ENCODE peak calls at places on chromosomes 4 and X, in ten cellular contexts. G, A, J, T, F, M, H, V, Y and X are unnamed samples. For H3K4me1, the result is how much of the 10 kb centered on the place peaks cover.

GRCh38 chr4:1551211-1551610 is 132.9 kb downstream of the FAM53A start:
- DNase-seq in A (no peak), V (no peak), Y (no peak), T (no peak), M (no peak), H (no peak), G (no peak), F (no peak), J (no peak), X (no peak)

GRCh38 chr4:105978684-105979296 is 83.5 kb downstream of the NPNT start:
- DNase-seq in H (no peak), F (peak), A (peak), T (peak), M (no peak), V (no peak), J (no peak), Y (no peak), G (no peak), X (no peak)

GRCh38 chr4:175325230-175325629 is 407.1 kb downstream of the ADAM29 start:
- DNase-seq in V (no peak), F (no peak), A (no peak), M (no peak), Y (no peak), T (no peak), H (no peak), G (no peak), J (no peak), X (no peak)

GRCh38 chr4:33193109-33193508 is 2472.9 kb downstream of the PCDH7 start:
- DNase-seq in A (no peak), H (no peak), J (no peak), F (no peak), V (no peak), T (no peak), M (no peak), Y (no peak), G (no peak), X (no peak)

GRCh38 chr4:16082038-16082423 is 1.8 kb downstream of the PROM1 start:
- DNase-seq in A (no peak), H (no peak), Y (no peak), J (no peak), T (no peak), G (no peak), M (no peak), V (no peak), F (no peak), X (no peak)

GRCh38 chrX:150577174-150577573 is 8.8 kb downstream of the MTM1 start:
- DNase-seq in J (no peak), G (no peak), V (no peak), H (no peak), M (no peak), T (no peak), Y (no peak), A (no peak), F (no peak), X (no peak)

GRCh38 chr4:53960843-53961242 is 103.6 kb downstream of the CHIC2 start:
- DNase-seq in H (no peak), Y (no peak), J (no peak), G (no peak), F (no peak), A (no peak), M (no peak), V (no peak), T (no peak), X (no peak)

GRCh38 chr4:54902261-54902660 is 223.1 kb downstream of the KDR start:
- DNase-seq in H (no peak), J (no peak), F (peak), G (no peak), V (no peak), Y (no peak), M (no peak), T (no peak), A (no peak), X (no peak)

GRCh38 chr4:76811604-76812412 is 86.1 kb downstream of the SOWAHB start:
- DNase-seq in Y (peak), J (peak), V (no peak), T (peak), G (no peak), M (no peak), H (peak), F (peak), A (no peak), X (no peak)

GRCh38 chr4:123554819-123555499 is 158.4 kb downstream of the SPRY1 start:
- DNase-seq in V (no peak), T (no peak), H (no peak), J (no peak), F (peak), A (no peak), G (no peak), Y (no peak), M (no peak), X (no peak)

GRCh38 chrX:38055170-38055847 is 49.0 kb downstream of the SYTL5 start:
- DNase-seq in V (no peak), M (no peak), T (no peak), F (peak), A (no peak), H (no peak), J (no peak), Y (no peak), G (no peak), X (no peak)

GRCh38 chr4:66475596-66475995 is 805.3 kb upstream of the EPHA5 start:
- DNase-seq in Y (no peak), F (peak), H (no peak), J (no peak), V (no peak), T (no peak), G (no peak), A (no peak), M (peak), X (no peak)

GRCh38 chrX:110741213-110741796 is 54.3 kb downstream of the CHRDL1 start:
- DNase-seq in H (no peak), M (no peak), F (peak), Y (no peak), J (peak), V (no peak), T (no peak), A (no peak), G (no peak), X (no peak)
- H3K4me1 ChIP-seq in H (under half), M (under half), F (under half), Y (under half), J (under half), V (under half), T (under half), A (under half), G (under half), X (under half)

GRCh38 chr4:74105656-74106275 is 6.8 kb upstream of the CXCL2 start:
- DNase-seq in T (no peak), F (peak), J (peak), M (no peak), Y (no peak), H (no peak), A (no peak), V (no peak), G (no peak), X (no peak)

GRCh38 chr4:74109116-74109791 is 10.3 kb upstream of the CXCL2 start:
- DNase-seq in J (peak), A (no peak), F (peak), M (no peak), V (peak), T (peak), Y (peak), H (no peak), G (no peak), X (no peak)

GRCh38 chr4:74110670-74111069 is 11.7 kb upstream of the CXCL2 start:
- DNase-seq in J (no peak), A (no peak), V (no peak), Y (no peak), M (no peak), H (no peak), G (no peak), T (no peak), F (no peak), X (no peak)

GRCh38 chr4:74109894-74110605 is 11.1 kb upstream of the CXCL2 start:
- DNase-seq in H (no peak), M (no peak), G (no peak), Y (no peak), T (peak), F (peak), V (peak), A (no peak), J (no peak), X (no peak)

DNA sequence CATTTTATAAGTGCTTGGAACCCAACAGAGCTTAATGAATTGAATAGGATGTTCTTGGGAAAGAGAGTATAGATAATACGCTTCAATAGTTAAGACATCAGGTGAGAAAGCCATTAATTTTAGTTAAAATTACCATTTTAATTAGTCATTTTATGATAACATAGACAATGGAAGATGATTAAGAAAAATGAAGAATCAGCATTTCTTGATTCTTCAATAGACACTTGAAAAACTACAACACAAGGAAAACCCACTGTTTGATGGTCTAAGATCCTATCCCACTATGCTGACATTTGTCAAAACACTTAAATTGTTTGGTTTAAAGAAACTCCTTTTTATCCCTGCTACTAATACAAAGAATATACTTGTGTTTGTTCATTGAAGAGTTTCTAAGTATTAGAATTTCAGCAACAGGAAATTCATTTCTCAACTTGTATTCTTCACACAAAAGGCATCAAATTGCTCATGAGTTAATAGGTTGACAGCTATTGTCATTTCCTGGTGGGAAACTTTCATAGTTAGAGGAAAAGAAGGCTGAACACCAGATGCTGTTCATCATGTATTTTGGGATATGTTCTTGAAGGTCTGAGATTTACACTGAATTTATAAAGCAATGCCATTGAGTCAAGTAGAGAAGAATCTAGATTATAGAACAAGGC is 9.6 kb upstream of the CXCL2 start:
- DNase-seq in G (no peak), F (no peak), J (no peak), Y (no peak), T (no peak), A (no peak), V (no peak), M (no peak), H (no peak), X (no peak)
- H3K27ac ChIP-seq in G (no peak), F (no peak), J (peak), Y (no peak), T (peak), A (peak), V (peak), M (no peak), H (no peak), X (no peak)

GRCh38 chrX:46836701-46837542 is at the start of gene RP2:
- DNase-seq in A (peak), T (peak), J (peak), Y (peak), V (peak), H (peak), M (peak), F (peak), G (peak), X (peak)

GRCh38 chrX:46838482-46838857 is 1.6 kb downstream of the RP2 start:
- DNase-seq in A (no peak), V (no peak), T (no peak), J (no peak), Y (no peak), G (no peak), F (no peak), M (no peak), H (no peak), X (no peak)

GRCh38 chrX:46840946-46841740 is 4.3 kb downstream of the RP2 start:
- DNase-seq in F (peak), G (no peak), Y (no peak), J (no peak), A (no peak), T (no peak), V (no peak), H (no peak), M (no peak), X (no peak)

GRCh38 chrX:46837543-46838481 is 969 bp downstream of the RP2 start:
- DNase-seq in J (peak), F (no peak), A (no peak), T (no peak), H (no peak), G (no peak), V (no peak), M (no peak), Y (no peak), X (peak)

DNA sequence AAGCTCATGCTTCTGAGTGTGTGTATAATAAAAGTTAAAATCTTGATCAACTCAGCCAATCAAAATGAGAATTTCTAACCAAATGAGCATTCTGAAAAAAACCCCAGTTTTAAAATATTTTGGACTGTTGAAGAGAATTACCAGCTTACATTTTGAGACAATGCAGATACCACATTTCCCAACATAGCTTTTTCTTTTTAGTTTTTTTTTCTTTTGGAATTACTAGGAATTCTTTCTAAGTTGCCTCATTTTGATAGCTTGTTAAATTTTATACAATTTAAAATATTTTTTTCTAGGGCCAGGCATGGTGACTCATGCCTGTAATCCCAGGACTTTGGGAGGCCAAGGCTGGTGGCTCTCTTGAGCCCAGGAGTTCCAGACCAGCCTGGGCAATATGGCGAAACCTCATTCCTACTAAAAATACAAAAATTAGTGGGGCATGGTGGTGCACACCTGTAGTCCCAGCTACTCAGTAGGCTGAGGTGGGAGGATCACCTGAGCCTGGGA is 2.2 kb downstream of the RP2 start:
- DNase-seq in M (no peak), J (no peak), T (no peak), A (no peak), V (no peak), H (no peak), G (no peak), Y (no peak), F (no peak), X (no peak)
- H3K4me3 ChIP-seq in M (peak), J (peak), T (no peak), A (no peak), V (no peak), H (no peak), G (no peak), Y (peak), F (no peak), X (no peak)

GRCh38 chr4:184446132-184446531 is 28.2 kb downstream of the IRF2 start:
- DNase-seq in T (no peak), H (no peak), M (no peak), V (no peak), J (no peak), A (no peak), F (no peak), Y (no peak), G (no peak), X (no peak)

GRCh38 chr4:184443318-184443717 is 31.0 kb downstream of the IRF2 start:
- DNase-seq in H (no peak), G (no peak), J (no peak), Y (no peak), V (no peak), M (no peak), T (no peak), F (no peak), A (no peak), X (no peak)

GRCh38 chr4:184444215-184444952 is 30.0 kb downstream of the IRF2 start:
- DNase-seq in H (no peak), T (no peak), J (no peak), A (no peak), Y (no peak), V (no peak), F (no peak), M (no peak), G (no peak), X (no peak)

GRCh38 chr4:184447664-184448063 is 26.7 kb downstream of the IRF2 start:
- DNase-seq in M (no peak), V (no peak), F (no peak), Y (no peak), H (no peak), T (no peak), J (no peak), A (no peak), G (peak), X (no peak)

GRCh38 chr4:184444953-184445309 is 29.4 kb downstream of the IRF2 start:
- DNase-seq in V (no peak), H (no peak), J (no peak), Y (no peak), G (no peak), T (no peak), F (no peak), A (no peak), M (no peak), X (peak)
- H3K4me1 ChIP-seq in V (under half), H (under half), J (under half), Y (under half), G (under half), T (under half), F (under half), A (under half), M (under half), X (half or more)